ENCODE peak calls at places on chromosomes 1 and 21, in seven cellular contexts. G is fibroblast of lung, N is OCI-LY7, I is upper lobe of left lung, O is tibial artery, Q is stomach, P is transverse colon. Y is an unnamed sample.

GRCh38 chr1:88063605-88064004 is 620.5 kb upstream of the PKN2 start:
- DNase-seq in G (peak), N (no peak), I (no peak), O (no peak), Q (no peak), P (no peak), Y (no peak)

GRCh38 chr1:36092798-36093185 is 4.1 kb downstream of the ADPRS start:
- DNase-seq in G (no peak), N (no peak), I (no peak), O (peak), Q (no peak), P (no peak), Y (no peak)

GRCh38 chr1:20187813-20188454 is 1.6 kb upstream of the PLA2G2C start:
- DNase-seq in G (no peak), N (no peak), I (no peak), O (no peak), Q (no peak), P (no peak), Y (no peak)

GRCh38 chr1:110292327-110292741 is 46.8 kb upstream of the RBM15 start:
- DNase-seq in G (peak), N (no peak), I (no peak), O (no peak), Q (no peak), P (no peak), Y (no peak)

GRCh38 chr1:166730299-166730888 is 108.9 kb upstream of the POGK start:
- DNase-seq in G (no peak), N (no peak), I (no peak), O (no peak), Q (no peak), P (no peak), Y (no peak)

GRCh38 chr1:7785108-7785507 is 1.0 kb downstream of the PER3 start:
- DNase-seq in G (no peak), N (no peak), I (no peak), O (no peak), Q (no peak), P (no peak), Y (no peak)

GRCh38 chr1:106465666-106466065 is 590.8 kb upstream of the PRMT6 start:
- DNase-seq in G (no peak), N (no peak), I (no peak), O (no peak), Q (no peak), P (no peak), Y (no peak)

GRCh38 chr1:201156819-201157218 is 2.5 kb upstream of the TMEM9 start:
- DNase-seq in G (no peak), N (no peak), I (no peak), O (no peak), Q (no peak), P (no peak), Y (no peak)

GRCh38 chr1:101781437-101781836 is 215.3 kb downstream of the OLFM3 start:
- DNase-seq in G (peak), N (no peak), I (no peak), O (no peak), Q (no peak), P (no peak), Y (peak)

GRCh38 chr1:242426271-242426905 is 98.1 kb downstream of the PLD5 start:
- DNase-seq in G (no peak), N (no peak), I (no peak), O (no peak), Q (no peak), P (no peak), Y (no peak)

GRCh38 chr1:53891678-53892077 is 2.1 kb upstream of the YIPF1 start:
- DNase-seq in G (no peak), N (no peak), I (no peak), O (no peak), Q (no peak), P (no peak), Y (no peak)

GRCh38 chr1:151106891-151107290 is 36.3 kb downstream of the GABPB2 start:
- DNase-seq in G (peak), N (no peak), I (no peak), O (no peak), Q (no peak), P (no peak), Y (no peak)

GRCh38 chr1:87219626-87220025 is 109.1 kb upstream of the LMO4 start:
- DNase-seq in G (peak), N (no peak), I (no peak), O (no peak), Q (no peak), P (no peak), Y (no peak)

GRCh38 chr1:36081926-36082485 is 1.9 kb upstream of the TEKT2 start:
- DNase-seq in G (no peak), N (peak), I (no peak), O (no peak), Q (no peak), P (no peak), Y (no peak)

GRCh38 chr1:47587891-47588582 is 150.2 kb downstream of the FOXD2 start:
- DNase-seq in G (no peak), N (no peak), I (no peak), O (peak), Q (no peak), P (no peak), Y (no peak)

GRCh38 chr1:184567648-184568047 is 180.8 kb downstream of the C1orf21 start:
- DNase-seq in G (no peak), N (no peak), I (no peak), O (no peak), Q (no peak), P (no peak), Y (no peak)

GRCh38 chr1:198556969-198557368 is 16.5 kb upstream of the ATP6V1G3 start:
- DNase-seq in G (no peak), N (peak), I (peak), O (no peak), Q (peak), P (peak), Y (no peak)

GRCh38 chr1:7608628-7609295 is 162.3 kb upstream of the VAMP3 start:
- DNase-seq in G (no peak), N (no peak), I (no peak), O (peak), Q (no peak), P (no peak), Y (no peak)

GRCh38 chr1:156246762-156247459 is 945 bp downstream of the PAQR6 start:
- DNase-seq in G (no peak), N (no peak), I (peak), O (peak), Q (peak), P (no peak), Y (no peak)

DNA sequence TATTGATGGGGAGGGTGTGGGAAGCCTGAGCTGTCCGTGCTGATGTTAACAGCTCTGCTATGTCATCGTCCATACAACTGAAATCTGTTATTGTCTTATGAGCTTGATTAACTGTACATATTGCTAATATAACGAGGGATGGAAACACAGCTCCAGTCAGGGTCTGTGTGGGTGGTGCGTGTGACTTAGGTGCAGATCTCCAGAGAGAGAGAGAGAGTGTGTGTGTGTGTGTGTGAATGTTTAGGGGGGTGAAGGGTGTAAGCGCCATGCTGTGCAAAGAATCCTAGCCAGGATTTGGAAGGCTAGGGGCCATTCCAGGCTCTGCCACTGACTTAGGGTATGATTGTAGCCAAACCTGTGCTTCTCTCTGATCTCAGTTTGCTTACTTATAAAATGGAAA is 122.9 kb upstream of the KLHDC7A start:
- DNase-seq in G (no peak), N (no peak), I (no peak), O (no peak), Q (no peak), P (no peak), Y (no peak)
- H3K27ac ChIP-seq in G (no peak), N (no peak), I (no peak), O (no peak), Q (no peak), P (no peak), Y (no peak)

GRCh38 chr21:41371698-41372030 is 9.8 kb downstream of the MX2 start:
- DNase-seq in G (no peak), N (no peak), I (no peak), O (no peak), Q (no peak), P (no peak), Y (no peak)

GRCh38 chr21:41370840-41371697 is 9.2 kb downstream of the MX2 start:
- DNase-seq in G (no peak), N (no peak), I (no peak), O (peak), Q (no peak), P (no peak), Y (no peak)

GRCh38 chr21:41369105-41369914 is 7.5 kb downstream of the MX2 start:
- DNase-seq in G (no peak), N (peak), I (peak), O (peak), Q (no peak), P (no peak), Y (no peak)

GRCh38 chr21:41368361-41369104 is 6.7 kb downstream of the MX2 start:
- DNase-seq in G (no peak), N (peak), I (no peak), O (peak), Q (no peak), P (no peak), Y (no peak)

GRCh38 chr21:41369915-41370839 is 8.3 kb downstream of the MX2 start:
- DNase-seq in G (no peak), N (no peak), I (no peak), O (peak), Q (peak), P (no peak), Y (no peak)
- TF ChIP-seq CTCF in G (no peak), N (no peak), I (no peak), O (no peak), Q (no peak), P (no peak), Y (no peak)

GRCh38 chr1:18956189-18957135 is at the start of gene IFFO2:
- DNase-seq in G (peak), N (peak), I (peak), O (peak), Q (peak), P (peak), Y (peak)

GRCh38 chr1:18953656-18954259 is 2.7 kb downstream of the IFFO2 start:
- DNase-seq in G (no peak), N (no peak), I (peak), O (no peak), Q (no peak), P (no peak), Y (no peak)

GRCh38 chr1:18955442-18956188 is 861 bp downstream of the IFFO2 start:
- DNase-seq in G (no peak), N (peak), I (peak), O (peak), Q (peak), P (peak), Y (no peak)

GRCh38 chr1:18955116-18955441 is 1.4 kb downstream of the IFFO2 start:
- DNase-seq in G (no peak), N (no peak), I (no peak), O (no peak), Q (no peak), P (no peak), Y (no peak)

GRCh38 chr1:18954270-18955071 is 2.0 kb downstream of the IFFO2 start:
- DNase-seq in G (no peak), N (no peak), I (no peak), O (no peak), Q (no peak), P (no peak), Y (no peak)
- H3K4me3 ChIP-seq in G (peak), N (no peak), I (peak), O (peak), Q (peak), P (no peak), Y (peak)

DNA sequence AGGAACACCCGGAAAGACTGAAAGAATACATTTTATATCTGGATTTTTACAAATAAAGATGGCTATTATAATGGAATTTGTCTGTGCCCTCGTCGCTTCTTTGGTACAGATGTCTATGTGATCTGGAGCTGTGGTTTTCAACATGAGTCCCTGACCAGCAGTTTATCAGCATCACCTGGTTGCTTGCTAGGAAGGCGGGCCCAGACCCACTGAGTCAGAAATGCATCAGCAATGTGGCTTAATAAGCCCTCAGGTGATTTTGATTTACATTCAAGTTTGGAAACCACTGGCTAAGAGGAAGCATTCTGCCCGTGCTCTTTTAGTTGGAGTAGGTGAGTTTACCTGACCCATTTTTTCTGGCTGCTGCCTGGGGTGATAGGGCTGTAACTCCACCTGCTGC is 31.7 kb downstream of the ATP1A1 start:
- DNase-seq in G (no peak), N (no peak), I (no peak), O (no peak), Q (no peak), P (no peak), Y (peak)
- H3K27ac ChIP-seq in G (no peak), N (no peak), I (no peak), O (no peak), Q (no peak), P (no peak), Y (peak)

GRCh38 chr1:203281033-203281432 is 24.3 kb upstream of the BTG2 start:
- DNase-seq in G (no peak), N (peak), I (no peak), O (peak), Q (no peak), P (no peak), Y (peak)
- TF ChIP-seq CTCF in G (no peak), N (peak), I (no peak), O (no peak), Q (no peak), P (no peak), Y (no peak)

GRCh38 chr21:21045538-21045937 is 47.3 kb downstream of the NCAM2 start:
- DNase-seq in G (peak), N (no peak), I (no peak), O (no peak), Q (no peak), P (no peak), Y (no peak)

GRCh38 chr21:21051109-21052055 is 53.2 kb downstream of the NCAM2 start:
- DNase-seq in G (no peak), N (no peak), I (no peak), O (no peak), Q (no peak), P (no peak), Y (no peak)

DNA sequence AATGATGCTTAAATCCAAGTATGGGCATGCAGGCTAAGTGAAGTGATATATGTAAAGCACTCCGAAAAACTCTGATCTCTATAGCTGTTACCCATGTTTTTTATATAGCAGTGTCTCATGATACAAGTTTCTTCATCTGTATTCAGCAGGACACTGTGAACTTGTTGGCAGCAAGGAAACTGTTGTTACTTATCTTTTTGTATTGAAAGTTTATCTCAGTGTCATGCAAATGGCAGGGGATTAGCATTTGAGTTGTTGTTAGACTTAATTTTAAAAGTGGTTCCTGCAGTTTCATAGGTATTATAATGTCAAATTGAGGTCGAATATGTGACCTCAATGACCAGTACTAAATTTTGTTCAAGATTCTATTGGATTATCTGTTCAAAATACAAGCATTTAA is 47.9 kb downstream of the NCAM2 start:
- DNase-seq in G (no peak), N (no peak), I (no peak), O (no peak), Q (no peak), P (no peak), Y (no peak)
- H3K4me3 ChIP-seq in G (no peak), N (no peak), I (no peak), O (no peak), Q (no peak), P (no peak), Y (no peak)

DNA sequence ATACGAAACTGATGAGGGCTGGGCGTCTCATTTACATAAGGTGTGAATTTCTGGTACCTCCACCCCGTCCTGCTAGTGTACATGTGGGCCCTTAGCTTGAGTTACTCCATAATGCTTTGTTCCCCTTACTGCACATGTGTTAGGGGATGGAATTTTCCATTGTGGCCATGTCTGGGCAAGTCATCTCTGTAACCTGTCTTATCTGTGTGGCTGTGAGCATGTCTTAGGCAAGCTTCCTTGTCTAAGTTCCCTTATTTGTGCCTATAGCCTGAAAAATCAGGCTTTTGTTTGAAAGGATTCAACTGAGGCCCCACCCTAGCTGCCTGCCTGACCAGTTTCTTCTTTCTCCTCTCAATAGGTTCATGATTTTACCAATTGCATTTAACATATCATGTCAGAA is 184.2 kb downstream of the RASAL2 start:
- DNase-seq in G (no peak), N (no peak), I (no peak), O (no peak), Q (no peak), P (no peak), Y (no peak)
- H3K27ac ChIP-seq in G (no peak), N (no peak), I (no peak), O (no peak), Q (no peak), P (no peak), Y (peak)

GRCh38 chr1:83834621-83835264 is 164.2 kb downstream of the TTLL7 start:
- DNase-seq in G (no peak), N (no peak), I (no peak), O (no peak), Q (no peak), P (no peak), Y (no peak)
- TF ChIP-seq CTCF in G (no peak), N (peak), I (no peak), O (no peak), Q (no peak), P (no peak), Y (peak)

Y was measured in PC-9.